ENCODE peak calls at places on chromosomes 1 and 21, in seven cellular contexts. Z is H1, H is trophoblast cell, G is mesenchymal stem cell, R is H9, X is IMR-90, K is neuronal stem cell. Y is an unnamed sample.

GRCh38 chr1:212686069-212686468 is 13.6 kb downstream of the BATF3 start:
- DNase-seq in Z (peak), H (no peak), G (no peak), R (peak), X (no peak), K (no peak), Y (no peak)

GRCh38 chr21:26169611-26170470 is 729 bp downstream of the APP start:
- DNase-seq in Z (peak), H (peak), G (peak), R (peak), X (peak), K (peak), Y (peak)

GRCh38 chr1:235648407-235648907 is 1.1 kb downstream of the GNG4 start:
- DNase-seq in Z (no peak), H (no peak), G (no peak), R (no peak), X (no peak), K (no peak), Y (peak)

GRCh38 chr21:38351961-38352521 is 95.2 kb downstream of the KCNJ15 start:
- DNase-seq in Z (no peak), H (peak), G (peak), R (no peak), X (peak), K (no peak), Y (peak)

GRCh38 chr1:218867941-218868656 is 305.6 kb upstream of the LYPLAL1 start:
- DNase-seq in Z (no peak), H (no peak), G (no peak), R (no peak), X (no peak), K (no peak), Y (no peak)

GRCh38 chr21:41914965-41915364 is 35.8 kb upstream of the PRDM15 start:
- DNase-seq in Z (no peak), H (no peak), G (no peak), R (no peak), X (no peak), K (no peak), Y (no peak)

GRCh38 chr1:42734201-42735035 is 5.6 kb downstream of the CLDN19 start:
- DNase-seq in Z (peak), H (peak), G (no peak), R (no peak), X (no peak), K (no peak), Y (peak)

GRCh38 chr1:208142632-208143390 is 101.4 kb downstream of the PLXNA2 start:
- DNase-seq in Z (no peak), H (no peak), G (no peak), R (no peak), X (no peak), K (no peak), Y (no peak)

GRCh38 chr1:101291562-101292035 is 54.8 kb downstream of the S1PR1 start:
- DNase-seq in Z (no peak), H (no peak), G (peak), R (no peak), X (peak), K (no peak), Y (peak)

GRCh38 chr1:186014370-186015030 is 280.3 kb downstream of the HMCN1 start:
- DNase-seq in Z (no peak), H (no peak), G (peak), R (no peak), X (peak), K (no peak), Y (peak)

DNA sequence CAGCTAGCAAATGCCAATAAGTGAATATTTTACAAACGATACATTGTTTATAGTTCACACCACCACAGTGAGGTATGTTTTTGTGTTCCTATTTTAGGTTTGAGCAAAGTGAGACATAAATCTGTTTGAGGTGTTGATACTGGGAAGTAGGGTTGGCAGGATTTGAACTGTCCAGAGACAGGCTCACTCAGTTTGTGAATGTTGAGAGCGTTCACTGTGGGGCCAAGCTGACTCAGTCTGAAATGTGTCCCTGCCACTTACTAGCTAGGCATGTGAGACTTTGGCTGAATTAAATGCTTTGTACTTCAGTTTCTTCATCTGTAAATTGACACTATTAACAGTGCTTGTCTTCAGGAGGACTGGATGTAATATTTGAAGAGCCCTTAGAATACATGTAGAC is 35.1 kb downstream of the DIRAS3 start:
- DNase-seq in Z (no peak), H (no peak), G (no peak), R (no peak), X (no peak), K (no peak), Y (no peak)
- H3K4ac ChIP-seq in Z (no peak), H (no peak), G (no peak), R (no peak), X (no peak), K (no peak), Y (no peak)

DNA sequence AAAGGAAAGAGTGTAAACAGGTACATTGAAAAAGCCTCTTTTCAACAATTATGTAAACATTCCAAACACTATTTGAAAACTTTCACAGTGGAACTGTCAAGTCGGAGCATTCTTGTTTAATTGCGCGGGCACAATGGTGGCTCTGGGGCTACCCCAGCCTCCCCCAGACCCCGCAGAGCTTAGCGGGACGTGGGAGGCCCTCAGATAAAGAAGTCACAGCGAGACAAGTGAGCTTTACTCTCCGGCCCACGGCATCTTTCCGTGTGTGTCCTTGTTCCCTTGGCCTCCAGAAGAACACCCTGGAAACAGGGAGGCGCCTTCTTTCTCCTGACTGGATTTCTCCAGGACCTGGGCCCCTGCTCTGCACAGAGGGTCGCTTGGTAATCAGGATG is 382.8 kb downstream of the RRAGC start:
- DNase-seq in Z (no peak), H (no peak), G (no peak), R (no peak), X (no peak), K (no peak), Y (no peak)
- H3K9ac ChIP-seq in Z (no peak), H (no peak), G (no peak), R (peak), X (no peak), K (no peak), Y (peak)

GRCh38 chr1:116951175-116951935 is 41.6 kb downstream of the PTGFRN start:
- DNase-seq in Z (peak), H (peak), G (peak), R (no peak), X (peak), K (no peak), Y (no peak)
- H3K4ac ChIP-seq in Z (no peak), H (no peak), G (no peak), R (no peak), X (no peak), K (no peak), Y (no peak)

DNA sequence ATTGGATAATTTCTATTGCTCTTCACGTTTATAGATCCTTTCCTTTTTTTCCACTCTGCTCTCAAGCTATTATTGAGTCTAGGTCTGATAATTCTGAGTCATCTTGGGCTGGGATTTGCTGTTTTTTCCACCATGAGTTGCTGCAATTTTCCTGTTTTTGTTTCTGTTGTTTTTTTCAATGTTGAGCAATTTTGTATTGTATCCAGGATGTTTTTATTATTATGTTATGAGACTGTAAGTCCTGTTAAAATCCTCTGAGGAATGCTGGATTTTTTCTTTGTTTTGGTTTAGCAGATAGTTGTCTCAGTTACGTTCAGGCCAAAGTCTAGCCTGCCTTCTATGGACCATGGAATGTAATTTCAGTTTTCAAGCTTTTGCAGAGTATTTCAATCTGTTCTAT is 13.0 kb upstream of the SLC35A3 start:
- DNase-seq in Z (no peak), H (peak), G (peak), R (no peak), X (peak), K (no peak), Y (peak)
- H3K9ac ChIP-seq in Z (no peak), H (no peak), G (peak), R (no peak), X (no peak), K (no peak), Y (no peak)

GRCh38 chr21:27419153-27419552 is 452.3 kb upstream of the ADAMTS5 start:
- DNase-seq in Z (no peak), H (no peak), G (no peak), R (no peak), X (peak), K (no peak), Y (no peak)
- H3K4ac ChIP-seq in Z (no peak), H (no peak), G (no peak), R (no peak), X (no peak), K (no peak), Y (no peak)

GRCh38 chr1:150259758-150260669 is 2.4 kb downstream of the CA14 start:
- DNase-seq in Z (peak), H (peak), G (peak), R (peak), X (no peak), K (peak), Y (peak)
- H3K9ac ChIP-seq in Z (no peak), H (no peak), G (no peak), R (peak), X (no peak), K (peak), Y (peak)

Y was measured in mesendoderm.